ENCODE peak calls at places on chromosome 17, in four cellular contexts. W, K, G and P are unnamed samples.

GRCh38 chr17:75507712-75508111 is 7.6 kb downstream of the CASKIN2 start:
- DNase-seq in G (no peak), W (no peak), K (no peak), P (no peak)

GRCh38 chr17:56912105-56912999 is 1.5 kb downstream of the TRIM25 start:
- DNase-seq in K (no peak), G (peak; percentile 50), W (no peak), P (no peak)

GRCh38 chr17:36691606-36692005 is 90.2 kb downstream of the MRM1 start:
- DNase-seq in G (no peak), W (no peak), K (no peak), P (no peak)

GRCh38 chr17:48522031-48522593 is 8.7 kb downstream of the HOXB1 start:
- DNase-seq in G (peak; percentile 23), K (peak; percentile 12), W (no peak), P (no peak)

GRCh38 chr17:28492352-28493310 is 13.5 kb upstream of the FOXN1 start:
- DNase-seq in K (no peak), G (no peak), W (no peak), P (no peak)

GRCh38 chr17:80001376-80001775 is 34.3 kb downstream of the TBC1D16 start:
- DNase-seq in G (no peak), W (no peak), K (no peak), P (no peak)

GRCh38 chr17:38559025-38559879 is 46.5 kb downstream of the SRCIN1 start:
- DNase-seq in W (peak; percentile 83), K (peak; percentile 96), G (peak; percentile 57), P (peak; percentile 87)

GRCh38 chr17:57295526-57296023 is 39.3 kb downstream of the MSI2 start:
- DNase-seq in G (no peak), K (peak; percentile 57), W (no peak), P (peak; percentile 80)

GRCh38 chr17:12667299-12667958 is 1.7 kb downstream of the MYOCD start:
- DNase-seq in W (no peak), K (peak; percentile 47), G (peak; percentile 17), P (peak; percentile 58)

GRCh38 chr17:76371656-76372628 is 12.5 kb upstream of the SPHK1 start:
- DNase-seq in G (peak; percentile 99), K (no peak), W (no peak), P (no peak)

GRCh38 chr17:42660692-42661345 is 1.7 kb downstream of the TUBG2 start:
- DNase-seq in G (no peak), W (no peak), K (no peak), P (peak; percentile 35)

GRCh38 chr17:82963104-82963950 is 116.1 kb upstream of the METRNL start:
- DNase-seq in W (no peak), K (no peak), G (peak; percentile 91), P (peak; percentile 62)

GRCh38 chr17:17414316-17414937 is 62.4 kb upstream of the MED9 start:
- DNase-seq in W (no peak), G (peak; percentile 31), K (no peak), P (no peak)

GRCh38 chr17:14616508-14616907 is 315.6 kb downstream of the HS3ST3B1 start:
- DNase-seq in G (no peak), K (no peak), W (no peak), P (no peak)

GRCh38 chr17:37790153-37790552 is 45.3 kb upstream of the HNF1B start:
- DNase-seq in W (no peak), K (no peak), G (no peak), P (peak; percentile 35)

GRCh38 chr17:35725058-35725457 is 6.4 kb upstream of the RASL10B start:
- DNase-seq in K (no peak), W (no peak), G (no peak), P (no peak)

GRCh38 chr17:75267146-75267402 is 4.0 kb downstream of the MIF4GD start:
- DNase-seq in G (no peak), W (no peak), K (no peak), P (no peak)